ENCODE peak calls at places on chromosomes 16 and 17, in seven cellular contexts. R is HCT116, K is A549, X is Calu3, B is retinal pigment epithelial cell, Y is glutamatergic neuron, U is breast epithelium. H is an unnamed sample.

GRCh38 chr17:8123695-8124349 is at the start of gene HES7:
- DNase-seq in B (no peak), U (no peak), R (no peak), X (no peak), K (peak), Y (peak), H (no peak)

GRCh38 chr17:8986295-8986694 is 20.8 kb upstream of the PIK3R5 start:
- DNase-seq in K (no peak), Y (no peak), R (no peak), X (no peak), U (no peak), B (no peak), H (no peak)

GRCh38 chr17:75031972-75032895 is 14.5 kb downstream of the ATP5PD start:
- DNase-seq in B (peak), K (peak), X (peak), Y (peak), U (peak), R (peak), H (no peak)

GRCh38 chr17:73064084-73064938 is 28.2 kb downstream of the SLC39A11 start:
- DNase-seq in K (no peak), X (no peak), B (peak), U (no peak), R (no peak), Y (no peak), H (no peak)

GRCh38 chr16:12348733-12349704 is 372.5 kb downstream of the SNX29 start:
- DNase-seq in R (no peak), U (no peak), B (no peak), Y (no peak), X (no peak), K (no peak), H (no peak)

GRCh38 chr17:1174490-1174889 is 5.3 kb downstream of the ABR start:
- DNase-seq in U (no peak), Y (no peak), K (no peak), R (no peak), B (no peak), X (no peak), H (no peak)

GRCh38 chr16:11052080-11052808 is 107.9 kb downstream of the CLEC16A start:
- DNase-seq in K (no peak), U (no peak), X (no peak), B (no peak), R (no peak), Y (no peak), H (no peak)

GRCh38 chr17:74354123-74354522 is 7.5 kb downstream of the BTBD17 start:
- DNase-seq in R (peak), Y (peak), U (no peak), X (peak), B (no peak), K (peak), H (no peak)

GRCh38 chr16:28915181-28915580 is 9.9 kb downstream of the RABEP2 start:
- DNase-seq in X (no peak), R (no peak), U (no peak), Y (no peak), B (no peak), K (peak), H (peak)

GRCh38 chr16:21277045-21277926 is 804 bp downstream of the CRYM start:
- DNase-seq in Y (no peak), U (no peak), X (no peak), R (no peak), K (no peak), B (no peak), H (no peak)

GRCh38 chr16:7268182-7268581 is 64.5 kb upstream of the RBFOX1 start:
- DNase-seq in K (peak), U (no peak), Y (no peak), R (no peak), X (peak), B (no peak), H (no peak)

GRCh38 chr16:22193134-22193411 is 13.0 kb upstream of the EEF2K start:
- DNase-seq in Y (no peak), X (no peak), B (no peak), K (no peak), R (no peak), U (no peak), H (no peak)

GRCh38 chr17:4666296-4666695 is 24.8 kb upstream of the ALOX15 start:
- DNase-seq in U (no peak), Y (no peak), R (no peak), X (no peak), K (no peak), B (peak), H (no peak)

GRCh38 chr16:12025472-12025871 is 48.9 kb downstream of the SNX29 start:
- DNase-seq in U (no peak), R (no peak), K (no peak), X (peak), Y (no peak), B (no peak), H (no peak)

GRCh38 chr17:58047751-58048150 is 35.5 kb upstream of the DYNLL2 start:
- DNase-seq in Y (no peak), U (no peak), R (no peak), B (no peak), X (no peak), K (no peak), H (no peak)

GRCh38 chr17:57438031-57438731 is 181.9 kb downstream of the MSI2 start:
- DNase-seq in X (no peak), U (no peak), K (no peak), B (no peak), Y (no peak), R (no peak), H (no peak)

GRCh38 chr16:2857451-2858244 is at the start of gene PRSS22:
- DNase-seq in X (peak), K (no peak), R (no peak), B (no peak), U (peak), Y (peak), H (no peak)

GRCh38 chr17:19897901-19898300 is 30.2 kb upstream of the ULK2 start:
- DNase-seq in X (no peak), Y (no peak), R (peak), K (peak), U (no peak), B (peak), H (peak)

GRCh38 chr17:27390540-27390939 is 65.7 kb upstream of the KSR1 start:
- DNase-seq in B (no peak), X (no peak), R (no peak), U (no peak), K (no peak), Y (no peak), H (no peak)

GRCh38 chr17:1707107-1707506 is 3.1 kb downstream of the TLCD2 start:
- DNase-seq in X (no peak), Y (no peak), R (no peak), U (no peak), K (no peak), B (no peak), H (no peak)

GRCh38 chr17:60747069-60747808 is 69.6 kb downstream of the BCAS3 start:
- DNase-seq in Y (no peak), X (no peak), K (no peak), B (no peak), U (no peak), R (no peak), H (no peak)

GRCh38 chr17:2042355-2042929 is 620 bp downstream of the OVCA2 start:
- DNase-seq in B (no peak), K (peak), R (no peak), Y (peak), U (no peak), X (no peak), H (no peak)

GRCh38 chr17:81151039-81151677 is 14.1 kb upstream of the PVALEF start:
- DNase-seq in K (no peak), B (no peak), R (no peak), Y (peak), U (no peak), X (no peak), H (no peak)

GRCh38 chr16:81863630-81864352 is 84.7 kb downstream of the PLCG2 start:
- DNase-seq in B (no peak), X (no peak), R (no peak), K (no peak), Y (no peak), U (no peak), H (no peak)

GRCh38 chr17:76734080-76734840 is 2.9 kb downstream of the SRSF2 start:
- DNase-seq in R (no peak), X (no peak), Y (no peak), K (peak), B (no peak), U (no peak), H (no peak)

GRCh38 chr16:46638947-46639925 is 18.1 kb upstream of the SHCBP1 start:
- DNase-seq in X (no peak), U (no peak), K (no peak), Y (no peak), B (no peak), R (no peak), H (no peak)

GRCh38 chr16:5604770-5605169 is 507.2 kb upstream of the EEF2KMT start:
- DNase-seq in R (peak), U (no peak), K (peak), X (peak), B (no peak), Y (no peak), H (no peak)

GRCh38 chr16:65124596-65124995 is 2.7 kb upstream of the CDH11 start:
- DNase-seq in Y (no peak), B (no peak), K (no peak), U (no peak), R (no peak), X (no peak), H (no peak)

GRCh38 chr17:82064433-82065192 is 991 bp downstream of the DUS1L start:
- DNase-seq in K (no peak), B (no peak), X (peak), Y (no peak), R (no peak), U (no peak), H (no peak)

GRCh38 chr17:77354420-77354720 is 213.6 kb downstream of the SEC14L1 start:
- DNase-seq in X (no peak), R (no peak), K (no peak), B (no peak), Y (no peak), U (no peak), H (no peak)

GRCh38 chr17:7435676-7436555 is 681 bp downstream of the TMEM102 start:
- DNase-seq in X (peak), U (peak), K (peak), Y (peak), R (peak), B (no peak), H (no peak)

GRCh38 chr16:50739031-50739430 is 2.9 kb upstream of the CYLD start:
- DNase-seq in U (no peak), Y (no peak), R (no peak), X (no peak), K (no peak), B (no peak), H (no peak)

GRCh38 chr16:84700518-84701277 is 898 bp downstream of the USP10 start:
- DNase-seq in K (peak), R (no peak), X (no peak), B (no peak), Y (no peak), U (no peak), H (no peak)

GRCh38 chr16:86669937-86670772 is 91.8 kb downstream of the FOXL1 start:
- DNase-seq in R (no peak), B (no peak), X (no peak), U (no peak), K (no peak), Y (peak), H (no peak)

GRCh38 chr17:10162034-10162433 is 36.4 kb downstream of the GAS7 start:
- DNase-seq in R (no peak), U (no peak), X (no peak), K (no peak), B (no peak), Y (no peak), H (no peak)

GRCh38 chr16:19704321-19705130 is 13.5 kb downstream of the KNOP1 start:
- DNase-seq in K (peak), B (no peak), U (no peak), Y (no peak), R (no peak), X (no peak), H (no peak)

GRCh38 chr16:12110361-12111107 is 134.0 kb downstream of the SNX29 start:
- DNase-seq in K (no peak), X (no peak), Y (no peak), B (no peak), R (no peak), U (no peak), H (no peak)

GRCh38 chr16:9042533-9042932 is 48.9 kb upstream of the HAPSTR1 start:
- DNase-seq in X (no peak), R (no peak), Y (no peak), K (no peak), B (no peak), U (no peak), H (no peak)

GRCh38 chr17:32345953-32346600 is 3.9 kb upstream of the ZNF207 start:
- DNase-seq in B (no peak), Y (no peak), K (no peak), U (no peak), R (no peak), X (no peak), H (no peak)

GRCh38 chr17:32335647-32336046 is 6.3 kb downstream of the C17orf75 start:
- DNase-seq in U (no peak), Y (no peak), K (no peak), B (no peak), X (no peak), R (no peak), H (peak)

GRCh38 chr17:32342603-32343325 is 791 bp upstream of the C17orf75 start:
- DNase-seq in Y (no peak), B (no peak), U (no peak), R (no peak), K (peak), X (no peak), H (no peak)

GRCh38 chr17:32341857-32342602 is at the start of gene C17orf75:
- DNase-seq in Y (peak), U (peak), B (no peak), R (peak), X (peak), K (peak), H (no peak)

DNA sequence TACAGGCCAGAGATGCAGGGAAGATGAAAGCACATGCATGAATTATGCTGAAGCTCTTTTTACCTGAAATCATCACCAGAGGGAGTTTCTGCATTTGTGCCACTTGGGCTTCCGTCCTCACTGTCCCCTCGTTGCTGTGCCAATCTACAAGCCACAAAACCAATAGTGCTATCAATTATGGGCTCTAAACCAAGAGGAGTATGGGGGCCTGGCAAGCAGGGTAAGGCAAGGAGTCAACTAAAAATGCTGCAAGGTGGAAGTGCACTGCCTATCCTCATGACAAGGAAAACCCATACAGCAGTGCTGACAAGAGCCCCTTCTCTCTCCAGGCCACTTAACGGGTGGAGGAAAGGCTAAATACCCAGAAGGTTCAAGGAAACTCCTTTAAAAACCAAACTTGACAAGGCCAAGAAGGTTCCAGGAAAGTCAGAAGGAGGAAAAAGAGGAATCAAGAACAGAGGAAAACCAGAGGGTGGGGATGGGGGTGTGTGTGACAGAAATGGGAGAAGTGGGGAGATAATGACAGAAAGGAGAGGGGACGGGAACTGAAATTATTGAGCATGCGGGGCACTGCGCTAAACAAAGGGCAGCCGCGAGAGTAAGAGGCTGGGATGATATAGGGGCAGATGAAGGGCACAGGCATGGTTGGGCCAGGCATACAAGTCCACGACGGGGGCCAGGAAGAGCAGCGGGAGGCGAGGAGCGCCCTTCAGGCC is 674 bp downstream of the C17orf75 start:
- DNase-seq in K (peak), Y (no peak), U (no peak), R (no peak), B (no peak), X (peak), H (no peak)
- TF ChIP-seq CTCF in K (peak), Y (no peak), U (no peak), R (no peak), B (peak), X (peak), H (no peak)

GRCh38 chr17:56136316-56136715 is 17.0 kb upstream of the ANKFN1 start:
- DNase-seq in B (no peak), K (no peak), R (no peak), U (no peak), X (no peak), Y (no peak), H (no peak)
- TF ChIP-seq CTCF in B (no peak), K (no peak), R (no peak), U (no peak), X (no peak), Y (no peak), H (no peak)

DNA sequence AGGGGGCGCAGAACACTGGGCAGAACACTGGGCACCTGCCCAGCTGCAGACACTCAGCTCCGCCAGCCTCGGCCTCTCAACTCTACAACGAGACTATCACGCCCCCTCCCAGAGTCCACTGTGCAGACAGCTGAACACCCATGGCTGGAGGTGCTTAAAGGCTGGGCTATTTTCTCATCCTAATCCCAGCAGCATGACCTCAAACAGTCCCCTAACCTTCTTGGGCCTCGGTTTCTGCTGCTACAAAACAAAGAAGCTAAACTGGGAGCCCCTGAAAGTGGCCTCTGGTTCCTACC is 27.7 kb upstream of the ZNF469 start:
- DNase-seq in X (no peak), U (no peak), B (no peak), K (no peak), Y (peak), R (no peak), H (no peak)
- TF ChIP-seq CTCF in X (no peak), U (no peak), B (no peak), K (no peak), Y (no peak), R (no peak), H (no peak)

GRCh38 chr17:29251969-29252866 is 5.6 kb downstream of the CRYBA1 start:
- DNase-seq in U (no peak), R (no peak), B (no peak), K (peak), X (no peak), Y (no peak), H (no peak)
- TF ChIP-seq CTCF in U (peak), R (peak), B (peak), K (peak), X (peak), Y (peak), H (no peak)

GRCh38 chr17:36609498-36609862 is 8.1 kb downstream of the MRM1 start:
- DNase-seq in X (no peak), B (no peak), K (no peak), U (no peak), Y (no peak), R (no peak), H (no peak)
- TF ChIP-seq CTCF in X (no peak), B (no peak), K (no peak), U (no peak), Y (no peak), R (no peak), H (no peak)

DNA sequence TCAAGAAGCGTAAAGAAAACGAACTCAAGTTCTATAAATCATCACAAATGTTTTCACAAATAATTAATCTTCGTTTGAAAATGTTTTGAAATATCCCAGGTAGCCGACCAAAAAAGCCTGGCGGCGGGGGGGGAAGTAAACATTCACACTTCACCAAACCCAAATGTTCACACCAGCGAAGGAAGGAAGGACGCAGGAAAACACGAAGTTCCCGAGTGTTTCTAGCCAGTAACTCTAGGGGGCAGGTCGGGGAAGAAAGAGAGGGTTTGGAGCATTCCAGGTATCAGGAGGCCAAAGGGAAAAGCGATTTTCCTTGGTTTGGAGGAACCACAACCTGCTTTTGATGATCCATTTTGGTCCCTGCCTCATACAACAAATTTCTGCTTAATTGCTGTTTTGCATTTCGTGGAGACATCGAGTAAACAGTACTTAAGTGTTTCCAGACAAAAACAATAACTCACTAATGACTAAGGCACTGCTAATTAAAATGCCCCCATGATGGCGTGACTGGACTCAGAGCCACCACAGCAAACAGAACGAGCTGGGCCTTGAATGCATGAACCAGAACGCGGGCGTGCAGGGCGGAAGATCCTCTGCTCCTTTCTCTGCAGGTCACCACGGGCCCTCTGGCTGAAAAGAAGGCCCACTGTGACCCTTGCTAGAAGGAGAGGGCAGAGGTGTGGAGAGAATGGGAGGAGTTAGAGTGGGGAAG is 16.6 kb downstream of the ZFHX3 start:
- DNase-seq in U (no peak), Y (no peak), K (no peak), B (no peak), R (no peak), X (no peak), H (no peak)
- TF ChIP-seq CTCF in U (no peak), Y (no peak), K (no peak), B (peak), R (peak), X (no peak), H (peak)

GRCh38 chr17:67105213-67105612 is 60.9 kb downstream of the CACNG1 start:
- DNase-seq in B (peak), U (no peak), K (no peak), R (no peak), Y (no peak), X (no peak), H (no peak)
- TF ChIP-seq CTCF in B (no peak), U (no peak), K (no peak), R (no peak), Y (no peak), X (no peak), H (no peak)